ENCODE peak calls at places on chromosome 2, in four cellular contexts. K, Z, Q and M are unnamed samples.

GRCh38 chr2:172674034-172674967 is 61.3 kb upstream of the RAPGEF4 start:
- DNase-seq in Z (peak), K (peak), Q (peak), M (no peak)

GRCh38 chr2:70978388-70979357 is at the start of gene ANKRD53:
- DNase-seq in Q (peak), K (peak), Z (peak), M (peak)

GRCh38 chr2:98009887-98010760 is 14.4 kb upstream of the TMEM131 start:
- DNase-seq in Q (no peak), Z (peak), K (no peak), M (no peak)

GRCh38 chr2:97735161-97735561 is 21.8 kb downstream of the ZAP70 start:
- DNase-seq in Q (no peak), K (no peak), Z (no peak), M (no peak)

GRCh38 chr2:37590119-37590571 is 81.3 kb downstream of the CDC42EP3 start:
- DNase-seq in Z (peak), K (no peak), Q (peak), M (no peak)

GRCh38 chr2:183049420-183049819 is 11.2 kb upstream of the NCKAP1 start:
- DNase-seq in Z (no peak), Q (no peak), K (no peak), M (no peak)

GRCh38 chr2:238278626-238279323 is 9.6 kb downstream of the PER2 start:
- DNase-seq in Q (no peak), Z (no peak), K (no peak), M (no peak)

GRCh38 chr2:2016912-2017311 is 272.6 kb upstream of the PXDN start:
- DNase-seq in Z (no peak), Q (no peak), K (no peak), M (no peak)

GRCh38 chr2:230219419-230220331 is at the start of gene SP110:
- DNase-seq in Q (peak), K (peak), Z (peak), M (peak)

GRCh38 chr2:25369876-25370275 is 28.2 kb upstream of the DNMT3A start:
- DNase-seq in K (no peak), Z (no peak), Q (no peak), M (no peak)

GRCh38 chr2:54673501-54673998 is 49.9 kb upstream of the EML6 start:
- DNase-seq in Z (peak), Q (no peak), K (peak), M (no peak)

GRCh38 chr2:176589287-176589686 is 320.0 kb downstream of the MTX2 start:
- DNase-seq in Q (no peak), K (no peak), Z (no peak), M (no peak)

GRCh38 chr2:241499146-241499965 is 9.0 kb downstream of the STK25 start:
- DNase-seq in Q (peak), K (no peak), Z (no peak), M (no peak)

GRCh38 chr2:40363631-40364030 is 88.3 kb downstream of the SLC8A1 start:
- DNase-seq in Q (peak), Z (peak), K (no peak), M (no peak)

GRCh38 chr2:66675596-66675995 is 240.7 kb downstream of the MEIS1 start:
- DNase-seq in Q (no peak), K (no peak), Z (no peak), M (no peak)

GRCh38 chr2:102166189-102166845 is 20.5 kb upstream of the IL1RL2 start:
- DNase-seq in Q (peak), K (no peak), Z (no peak), M (no peak)

GRCh38 chr2:70748002-70748779 is 19.8 kb downstream of the ADD2 start:
- DNase-seq in K (no peak), Q (no peak), Z (no peak), M (no peak)

GRCh38 chr2:30110773-30111172 is 36.0 kb upstream of the YPEL5 start:
- DNase-seq in Q (no peak), K (no peak), Z (no peak), M (no peak)

GRCh38 chr2:88658890-88659881 is 31.9 kb upstream of the EIF2AK3 start:
- DNase-seq in Q (peak), K (peak), Z (peak), M (no peak)

GRCh38 chr2:164840930-164841718 is 499 bp downstream of the COBLL1 start:
- DNase-seq in Q (peak), Z (peak), K (peak), M (peak)

GRCh38 chr2:133171396-133172004 is 396.8 kb downstream of the NCKAP5 start:
- DNase-seq in K (peak), Z (peak), Q (peak), M (no peak)

GRCh38 chr2:218405365-218406208 is 5.9 kb downstream of the CTDSP1 start:
- DNase-seq in Q (no peak), K (peak), Z (no peak), M (no peak)

GRCh38 chr2:71224457-71224856 is 2.4 kb downstream of the PAIP2B start:
- DNase-seq in Z (no peak), K (no peak), Q (no peak), M (no peak)

GRCh38 chr2:152036611-152037469 is 62.0 kb downstream of the CACNB4 start:
- DNase-seq in K (peak), Q (peak), Z (peak), M (peak)

GRCh38 chr2:46985512-46985911 is 69.9 kb upstream of the MCFD2 start:
- DNase-seq in Q (no peak), Z (no peak), K (no peak), M (no peak)

DNA sequence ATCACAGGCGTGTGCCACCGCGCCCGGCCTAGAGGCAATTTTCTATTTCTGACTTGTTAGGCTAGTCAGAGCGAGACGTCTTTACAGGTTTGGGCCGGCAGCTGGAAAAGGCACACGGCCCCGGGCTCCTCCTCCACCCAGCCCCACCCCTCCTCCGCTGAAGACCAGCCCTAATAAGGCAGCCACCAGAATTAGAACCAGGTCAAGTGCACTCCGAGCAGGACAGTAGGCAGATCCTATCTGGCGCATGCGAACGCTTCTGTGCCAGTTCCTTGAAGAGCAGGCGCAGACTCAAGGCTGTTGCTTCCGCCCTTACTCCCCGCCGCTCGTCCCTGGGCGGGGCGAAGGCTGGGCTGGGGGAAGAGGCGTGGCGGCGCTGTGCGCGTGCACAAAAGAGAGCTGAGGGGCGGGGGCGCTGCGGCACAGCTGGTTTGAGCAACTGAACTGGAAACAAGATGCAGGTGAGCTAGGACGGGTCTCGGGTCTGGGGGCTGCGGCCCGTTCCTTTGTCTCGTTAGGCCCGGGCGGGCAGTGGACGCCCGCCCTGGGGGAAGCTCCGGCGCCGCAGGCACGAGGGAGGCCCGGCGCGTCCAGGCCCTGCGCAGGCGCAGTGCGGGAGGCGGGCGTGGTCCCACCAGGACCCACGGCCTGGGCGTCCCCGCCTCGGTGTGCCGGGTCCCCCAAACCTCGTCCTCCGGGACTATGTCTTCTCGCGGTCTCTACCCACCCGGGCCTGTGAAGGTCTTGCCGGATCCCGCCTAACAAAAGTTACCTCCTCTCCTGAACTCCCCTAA is at the start of gene PDCL3:
- DNase-seq in Z (peak), Q (peak), K (peak), M (peak)
- TF ChIP-seq CTCF in Z (no peak), Q (peak), K (no peak), M (no peak)

GRCh38 chr2:43104763-43105162 is 121.6 kb downstream of the ZFP36L2 start:
- DNase-seq in Q (no peak), Z (no peak), K (no peak), M (no peak)

GRCh38 chr2:43104106-43104505 is 122.3 kb downstream of the ZFP36L2 start:
- DNase-seq in K (no peak), Z (no peak), Q (no peak), M (no peak)

GRCh38 chr2:43107679-43108078 is 118.7 kb downstream of the ZFP36L2 start:
- DNase-seq in Z (no peak), K (no peak), Q (no peak), M (no peak)

GRCh38 chr2:43106767-43107527 is 119.5 kb downstream of the ZFP36L2 start:
- DNase-seq in Q (no peak), K (no peak), Z (no peak), M (no peak)

DNA sequence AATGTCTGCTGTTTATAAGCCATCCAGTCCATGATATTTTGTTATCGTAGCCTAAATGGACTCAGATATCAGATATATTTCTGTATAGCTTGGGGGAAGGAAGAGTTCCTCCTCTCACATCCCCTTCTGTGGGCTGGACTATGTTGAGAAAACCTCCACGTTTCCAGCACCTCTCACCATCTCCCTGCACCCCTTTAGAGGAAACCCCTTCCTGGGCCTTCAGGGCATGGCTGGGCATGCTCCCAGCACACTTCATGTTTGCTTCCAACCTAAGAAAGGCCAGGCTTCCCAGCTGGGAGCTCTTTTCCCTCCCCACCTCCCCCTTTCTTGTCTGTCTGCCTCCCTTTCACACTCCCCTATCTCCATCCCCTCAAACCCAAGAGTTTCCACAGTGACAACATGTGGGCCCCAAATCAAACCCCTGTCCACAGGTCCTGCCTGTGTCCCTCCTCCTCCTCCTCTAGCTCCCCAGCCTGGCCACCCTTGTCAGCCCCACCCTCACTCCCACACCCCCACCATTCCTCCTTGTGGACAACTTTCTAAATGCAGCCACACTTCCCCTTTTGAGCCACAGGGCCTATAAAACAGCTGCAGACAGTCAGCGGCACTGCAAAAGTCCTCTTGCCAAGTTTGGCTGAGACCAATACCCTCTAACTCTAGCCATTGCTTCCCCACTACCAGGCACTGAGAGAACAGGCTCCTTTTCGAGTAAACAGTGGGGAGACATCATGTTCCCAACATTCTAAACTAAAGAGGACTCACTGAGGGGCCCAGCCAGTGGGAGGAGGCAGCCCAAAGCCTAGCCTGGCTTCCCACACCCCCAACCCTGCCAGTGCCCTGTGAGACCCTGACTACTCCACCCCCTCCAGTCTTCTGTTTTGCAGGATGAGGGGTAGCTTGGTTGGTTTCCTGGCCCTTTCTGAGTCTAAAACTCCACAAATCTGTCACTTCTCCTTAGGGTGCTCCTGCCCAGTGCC is 120.5 kb downstream of the ZFP36L2 start:
- DNase-seq in K (no peak), Q (no peak), Z (peak), M (no peak)
- TF ChIP-seq CTCF in K (peak), Q (peak), Z (peak), M (no peak)

DNA sequence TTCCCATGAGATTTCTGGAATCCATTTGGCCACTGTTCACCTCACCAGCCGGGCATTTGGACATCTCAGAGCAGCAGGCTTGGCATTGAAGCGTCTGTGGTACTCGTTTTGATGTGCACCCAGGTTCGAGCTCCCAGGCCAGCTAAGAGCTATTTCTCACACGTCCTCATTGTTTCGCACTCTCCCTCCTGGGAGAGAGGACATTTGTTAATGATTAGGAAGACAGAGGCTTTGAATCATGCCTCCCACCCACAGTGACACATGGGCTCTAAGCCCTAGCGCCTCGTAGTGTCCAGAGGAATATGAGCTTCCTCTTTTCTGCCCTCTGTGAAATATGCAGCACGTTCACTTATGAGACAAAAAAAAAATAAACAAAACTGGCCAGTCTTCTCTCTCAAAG is 361.8 kb downstream of the RND3 start:
- DNase-seq in Z (peak), K (no peak), Q (peak), M (no peak)
- TF ChIP-seq CTCF in Z (peak), K (no peak), Q (peak), M (no peak)

DNA sequence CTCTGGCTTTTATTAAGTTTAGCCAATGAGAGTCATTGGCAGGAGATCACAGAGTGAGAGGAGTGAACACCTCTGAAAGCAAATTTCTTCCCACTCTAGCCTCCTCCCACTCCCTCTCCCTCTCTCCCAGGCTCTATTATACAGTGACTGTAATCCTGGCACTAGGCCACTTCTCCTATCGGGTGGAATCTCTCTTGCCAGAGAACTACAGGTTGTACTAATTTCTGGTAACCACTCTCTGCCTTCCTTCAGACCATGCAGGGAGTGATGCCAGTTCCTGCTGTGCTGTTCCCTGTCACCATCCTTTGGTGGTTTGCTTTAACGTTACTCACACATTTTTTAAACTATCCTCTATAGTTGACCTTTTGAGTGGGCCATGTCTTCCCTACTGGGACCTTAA is 217.2 kb downstream of the MREG start:
- DNase-seq in K (no peak), Z (peak), Q (peak), M (no peak)
- TF ChIP-seq CTCF in K (no peak), Z (no peak), Q (no peak), M (no peak)

GRCh38 chr2:105403785-105404698 is 5.2 kb upstream of the FHL2 start:
- DNase-seq in Q (peak), K (peak), Z (peak), M (no peak)
- TF ChIP-seq CTCF in Q (peak), K (no peak), Z (peak), M (no peak)

GRCh38 chr2:107936427-107937359 is 49.6 kb upstream of the SLC5A7 start:
- DNase-seq in Q (no peak), K (peak), Z (peak), M (no peak)
- TF ChIP-seq CTCF in Q (peak), K (peak), Z (peak), M (no peak)

GRCh38 chr2:74461187-74462053 is 3.2 kb downstream of the WBP1 start:
- DNase-seq in Z (no peak), Q (no peak), K (peak), M (no peak)
- TF ChIP-seq CTCF in Z (peak), Q (no peak), K (no peak), M (no peak)

DNA sequence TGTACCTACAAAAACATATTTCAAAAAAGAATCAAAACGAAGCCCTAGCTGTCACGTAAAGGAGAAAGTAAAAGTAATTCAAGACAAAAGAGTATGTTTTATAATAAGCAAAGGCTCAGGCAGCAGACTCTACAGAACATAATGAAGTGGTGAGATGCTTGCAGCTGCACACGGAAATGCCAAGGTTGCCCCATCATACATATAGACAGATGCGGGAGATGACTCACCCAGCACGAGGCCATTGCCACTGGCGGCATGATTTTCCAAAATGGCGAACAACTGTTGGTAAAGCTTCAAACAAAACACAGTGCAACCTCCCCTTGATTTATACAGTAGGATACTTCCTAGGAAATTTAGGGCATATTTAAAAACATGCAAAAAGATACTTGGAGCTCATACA is 26.0 kb upstream of the C1QL2 start:
- DNase-seq in K (no peak), Z (no peak), Q (no peak), M (no peak)
- TF ChIP-seq CTCF in K (no peak), Z (no peak), Q (no peak), M (no peak)

GRCh38 chr2:196601430-196602306 is 37.8 kb upstream of the CCDC150 start:
- DNase-seq in Q (peak), Z (peak), K (no peak), M (no peak)
- TF ChIP-seq CTCF in Q (no peak), Z (no peak), K (no peak), M (no peak)